ENCODE peak calls at places on chromosomes 16 and 17, in eight cellular contexts. One of them, this sample, is unnamed.

GRCh38 chr16:84507011-84507982 is 2.8 kb upstream of the MEAK7 start:
- DNase-seq in activated T-helper 1 cell treated with anti-CD3 and anti-CD28 coated beads, Interleukin-12 subunit alpha, Interleukin-12 subunit beta, Interleukin-2, Interleukin-4 antibody, amounts not matched to agents 30 ng/mL and 10 ng/mL and 1 ng/mL, durations not matched to agents 14 hours and 24 hours and 36 hours: no peak
- DNase-seq in NB4: no peak
- DNase-seq in heart left ventricle: peak
- DNase-seq in fibroblast of lung: no peak
- DNase-seq in AG08396: no peak
- DNase-seq in H4: no peak
- DNase-seq in activated CD8-positive, alpha-beta memory T cell treated with anti-CD3 and anti-CD28 coated beads for 48 hours: no peak
- DNase-seq in this sample: peak

GRCh38 chr16:81136331-81137011 is 40.3 kb upstream of the GCSH start:
- DNase-seq in activated T-helper 1 cell treated with anti-CD3 and anti-CD28 coated beads, Interleukin-12 subunit alpha, Interleukin-12 subunit beta, Interleukin-2, Interleukin-4 antibody, amounts not matched to agents 30 ng/mL and 10 ng/mL and 1 ng/mL, durations not matched to agents 14 hours and 24 hours and 36 hours: no peak
- DNase-seq in heart left ventricle: no peak
- DNase-seq in AG08396: no peak
- DNase-seq in H4: no peak
- DNase-seq in activated CD8-positive, alpha-beta memory T cell treated with anti-CD3 and anti-CD28 coated beads for 48 hours: no peak
- DNase-seq in fibroblast of lung: no peak
- DNase-seq in NB4: no peak
- DNase-seq in this sample: no peak

GRCh38 chr17:72693147-72693878 is 399.2 kb downstream of the SLC39A11 start:
- DNase-seq in fibroblast of lung: no peak
- DNase-seq in activated CD8-positive, alpha-beta memory T cell treated with anti-CD3 and anti-CD28 coated beads for 48 hours: no peak
- DNase-seq in heart left ventricle: no peak
- DNase-seq in activated T-helper 1 cell treated with anti-CD3 and anti-CD28 coated beads, Interleukin-12 subunit alpha, Interleukin-12 subunit beta, Interleukin-2, Interleukin-4 antibody, amounts not matched to agents 30 ng/mL and 10 ng/mL and 1 ng/mL, durations not matched to agents 14 hours and 24 hours and 36 hours: no peak
- DNase-seq in AG08396: no peak
- DNase-seq in NB4: no peak
- DNase-seq in H4: no peak
- DNase-seq in this sample: no peak

GRCh38 chr17:48011405-48012150 is 26.0 kb downstream of the COPZ2 start:
- DNase-seq in heart left ventricle: peak
- DNase-seq in activated T-helper 1 cell treated with anti-CD3 and anti-CD28 coated beads, Interleukin-12 subunit alpha, Interleukin-12 subunit beta, Interleukin-2, Interleukin-4 antibody, amounts not matched to agents 30 ng/mL and 10 ng/mL and 1 ng/mL, durations not matched to agents 14 hours and 24 hours and 36 hours: peak
- DNase-seq in activated CD8-positive, alpha-beta memory T cell treated with anti-CD3 and anti-CD28 coated beads for 48 hours: no peak
- DNase-seq in NB4: peak
- DNase-seq in AG08396: peak
- DNase-seq in fibroblast of lung: peak
- DNase-seq in H4: peak
- DNase-seq in this sample: no peak

GRCh38 chr17:55693244-55694216 is 29.1 kb downstream of the TMEM100 start:
- DNase-seq in H4: peak
- DNase-seq in activated CD8-positive, alpha-beta memory T cell treated with anti-CD3 and anti-CD28 coated beads for 48 hours: no peak
- DNase-seq in activated T-helper 1 cell treated with anti-CD3 and anti-CD28 coated beads, Interleukin-12 subunit alpha, Interleukin-12 subunit beta, Interleukin-2, Interleukin-4 antibody, amounts not matched to agents 30 ng/mL and 10 ng/mL and 1 ng/mL, durations not matched to agents 14 hours and 24 hours and 36 hours: no peak
- DNase-seq in fibroblast of lung: no peak
- DNase-seq in AG08396: peak
- DNase-seq in NB4: no peak
- DNase-seq in heart left ventricle: peak
- DNase-seq in this sample: no peak

GRCh38 chr17:28745052-28745776 is 1.4 kb downstream of the TRAF4 start:
- DNase-seq in activated T-helper 1 cell treated with anti-CD3 and anti-CD28 coated beads, Interleukin-12 subunit alpha, Interleukin-12 subunit beta, Interleukin-2, Interleukin-4 antibody, amounts not matched to agents 30 ng/mL and 10 ng/mL and 1 ng/mL, durations not matched to agents 14 hours and 24 hours and 36 hours: peak
- DNase-seq in H4: no peak
- DNase-seq in activated CD8-positive, alpha-beta memory T cell treated with anti-CD3 and anti-CD28 coated beads for 48 hours: no peak
- DNase-seq in NB4: peak
- DNase-seq in heart left ventricle: peak
- DNase-seq in fibroblast of lung: peak
- DNase-seq in AG08396: peak
- DNase-seq in this sample: no peak

GRCh38 chr16:62760398-62760797 is 724.2 kb upstream of the CDH8 start:
- DNase-seq in activated CD8-positive, alpha-beta memory T cell treated with anti-CD3 and anti-CD28 coated beads for 48 hours: no peak
- DNase-seq in H4: no peak
- DNase-seq in heart left ventricle: no peak
- DNase-seq in NB4: no peak
- DNase-seq in activated T-helper 1 cell treated with anti-CD3 and anti-CD28 coated beads, Interleukin-12 subunit alpha, Interleukin-12 subunit beta, Interleukin-2, Interleukin-4 antibody, amounts not matched to agents 30 ng/mL and 10 ng/mL and 1 ng/mL, durations not matched to agents 14 hours and 24 hours and 36 hours: no peak
- DNase-seq in fibroblast of lung: no peak
- DNase-seq in AG08396: no peak
- DNase-seq in this sample: no peak

GRCh38 chr16:22946433-22946832 is 132.5 kb downstream of the HS3ST2 start:
- DNase-seq in H4: no peak
- DNase-seq in AG08396: no peak
- DNase-seq in heart left ventricle: no peak
- DNase-seq in NB4: no peak
- DNase-seq in activated CD8-positive, alpha-beta memory T cell treated with anti-CD3 and anti-CD28 coated beads for 48 hours: no peak
- DNase-seq in fibroblast of lung: no peak
- DNase-seq in activated T-helper 1 cell treated with anti-CD3 and anti-CD28 coated beads, Interleukin-12 subunit alpha, Interleukin-12 subunit beta, Interleukin-2, Interleukin-4 antibody, amounts not matched to agents 30 ng/mL and 10 ng/mL and 1 ng/mL, durations not matched to agents 14 hours and 24 hours and 36 hours: no peak
- DNase-seq in this sample: no peak

GRCh38 chr16:47276522-47276921 is 132.8 kb upstream of the NETO2 start:
- DNase-seq in NB4: no peak
- DNase-seq in H4: no peak
- DNase-seq in fibroblast of lung: no peak
- DNase-seq in activated T-helper 1 cell treated with anti-CD3 and anti-CD28 coated beads, Interleukin-12 subunit alpha, Interleukin-12 subunit beta, Interleukin-2, Interleukin-4 antibody, amounts not matched to agents 30 ng/mL and 10 ng/mL and 1 ng/mL, durations not matched to agents 14 hours and 24 hours and 36 hours: no peak
- DNase-seq in activated CD8-positive, alpha-beta memory T cell treated with anti-CD3 and anti-CD28 coated beads for 48 hours: no peak
- DNase-seq in AG08396: no peak
- DNase-seq in heart left ventricle: no peak
- DNase-seq in this sample: no peak

GRCh38 chr16:3020604-3021448 is 658 bp downstream of the TNFRSF12A start:
- DNase-seq in H4: peak
- DNase-seq in AG08396: peak
- DNase-seq in heart left ventricle: peak
- DNase-seq in fibroblast of lung: peak
- DNase-seq in activated CD8-positive, alpha-beta memory T cell treated with anti-CD3 and anti-CD28 coated beads for 48 hours: peak
- DNase-seq in NB4: peak
- DNase-seq in activated T-helper 1 cell treated with anti-CD3 and anti-CD28 coated beads, Interleukin-12 subunit alpha, Interleukin-12 subunit beta, Interleukin-2, Interleukin-4 antibody, amounts not matched to agents 30 ng/mL and 10 ng/mL and 1 ng/mL, durations not matched to agents 14 hours and 24 hours and 36 hours: peak
- DNase-seq in this sample: peak

GRCh38 chr17:63082952-63083351 is 116.9 kb downstream of the TANC2 start:
- DNase-seq in activated T-helper 1 cell treated with anti-CD3 and anti-CD28 coated beads, Interleukin-12 subunit alpha, Interleukin-12 subunit beta, Interleukin-2, Interleukin-4 antibody, amounts not matched to agents 30 ng/mL and 10 ng/mL and 1 ng/mL, durations not matched to agents 14 hours and 24 hours and 36 hours: no peak
- DNase-seq in NB4: peak
- DNase-seq in activated CD8-positive, alpha-beta memory T cell treated with anti-CD3 and anti-CD28 coated beads for 48 hours: no peak
- DNase-seq in fibroblast of lung: peak
- DNase-seq in heart left ventricle: no peak
- DNase-seq in AG08396: no peak
- DNase-seq in H4: peak
- DNase-seq in this sample: no peak

GRCh38 chr16:31487076-31487719 is 4.3 kb downstream of the SLC5A2 start:
- DNase-seq in AG08396: no peak
- DNase-seq in heart left ventricle: no peak
- DNase-seq in activated T-helper 1 cell treated with anti-CD3 and anti-CD28 coated beads, Interleukin-12 subunit alpha, Interleukin-12 subunit beta, Interleukin-2, Interleukin-4 antibody, amounts not matched to agents 30 ng/mL and 10 ng/mL and 1 ng/mL, durations not matched to agents 14 hours and 24 hours and 36 hours: no peak
- DNase-seq in NB4: no peak
- DNase-seq in activated CD8-positive, alpha-beta memory T cell treated with anti-CD3 and anti-CD28 coated beads for 48 hours: no peak
- DNase-seq in H4: no peak
- DNase-seq in fibroblast of lung: no peak
- DNase-seq in this sample: no peak

GRCh38 chr17:4313482-4314114 is 49.8 kb upstream of the ANKFY1 start:
- DNase-seq in H4: no peak
- DNase-seq in activated CD8-positive, alpha-beta memory T cell treated with anti-CD3 and anti-CD28 coated beads for 48 hours: no peak
- DNase-seq in NB4: no peak
- DNase-seq in fibroblast of lung: no peak
- DNase-seq in activated T-helper 1 cell treated with anti-CD3 and anti-CD28 coated beads, Interleukin-12 subunit alpha, Interleukin-12 subunit beta, Interleukin-2, Interleukin-4 antibody, amounts not matched to agents 30 ng/mL and 10 ng/mL and 1 ng/mL, durations not matched to agents 14 hours and 24 hours and 36 hours: no peak
- DNase-seq in heart left ventricle: no peak
- DNase-seq in AG08396: no peak
- DNase-seq in this sample: no peak

GRCh38 chr17:82678265-82678891 is 20.1 kb downstream of the RAB40B start:
- DNase-seq in heart left ventricle: no peak
- DNase-seq in H4: no peak
- DNase-seq in activated CD8-positive, alpha-beta memory T cell treated with anti-CD3 and anti-CD28 coated beads for 48 hours: no peak
- DNase-seq in NB4: no peak
- DNase-seq in activated T-helper 1 cell treated with anti-CD3 and anti-CD28 coated beads, Interleukin-12 subunit alpha, Interleukin-12 subunit beta, Interleukin-2, Interleukin-4 antibody, amounts not matched to agents 30 ng/mL and 10 ng/mL and 1 ng/mL, durations not matched to agents 14 hours and 24 hours and 36 hours: no peak
- DNase-seq in AG08396: no peak
- DNase-seq in fibroblast of lung: no peak
- DNase-seq in this sample: no peak

GRCh38 chr17:58120195-58120822 is 27.9 kb upstream of the OR4D1 start:
- DNase-seq in NB4: peak
- DNase-seq in activated CD8-positive, alpha-beta memory T cell treated with anti-CD3 and anti-CD28 coated beads for 48 hours: no peak
- DNase-seq in fibroblast of lung: peak
- DNase-seq in activated T-helper 1 cell treated with anti-CD3 and anti-CD28 coated beads, Interleukin-12 subunit alpha, Interleukin-12 subunit beta, Interleukin-2, Interleukin-4 antibody, amounts not matched to agents 30 ng/mL and 10 ng/mL and 1 ng/mL, durations not matched to agents 14 hours and 24 hours and 36 hours: peak
- DNase-seq in heart left ventricle: peak
- DNase-seq in H4: peak
- DNase-seq in AG08396: peak
- DNase-seq in this sample: no peak

GRCh38 chr16:52613508-52613907 is 66.6 kb upstream of the TOX3 start:
- DNase-seq in fibroblast of lung: no peak
- DNase-seq in NB4: peak
- DNase-seq in activated T-helper 1 cell treated with anti-CD3 and anti-CD28 coated beads, Interleukin-12 subunit alpha, Interleukin-12 subunit beta, Interleukin-2, Interleukin-4 antibody, amounts not matched to agents 30 ng/mL and 10 ng/mL and 1 ng/mL, durations not matched to agents 14 hours and 24 hours and 36 hours: no peak
- DNase-seq in heart left ventricle: no peak
- DNase-seq in H4: no peak
- DNase-seq in activated CD8-positive, alpha-beta memory T cell treated with anti-CD3 and anti-CD28 coated beads for 48 hours: no peak
- DNase-seq in AG08396: no peak
- DNase-seq in this sample: no peak

GRCh38 chr17:28549274-28550132 is 2.9 kb downstream of the UNC119 start:
- DNase-seq in H4: no peak
- DNase-seq in activated CD8-positive, alpha-beta memory T cell treated with anti-CD3 and anti-CD28 coated beads for 48 hours: no peak
- DNase-seq in activated T-helper 1 cell treated with anti-CD3 and anti-CD28 coated beads, Interleukin-12 subunit alpha, Interleukin-12 subunit beta, Interleukin-2, Interleukin-4 antibody, amounts not matched to agents 30 ng/mL and 10 ng/mL and 1 ng/mL, durations not matched to agents 14 hours and 24 hours and 36 hours: peak
- DNase-seq in fibroblast of lung: no peak
- DNase-seq in heart left ventricle: no peak
- DNase-seq in AG08396: no peak
- DNase-seq in NB4: peak
- DNase-seq in this sample: peak

GRCh38 chr16:8678068-8678927 is 3.9 kb downstream of the ABAT start:
- DNase-seq in H4: no peak
- DNase-seq in NB4: no peak
- DNase-seq in fibroblast of lung: peak
- DNase-seq in AG08396: peak
- DNase-seq in activated CD8-positive, alpha-beta memory T cell treated with anti-CD3 and anti-CD28 coated beads for 48 hours: no peak
- DNase-seq in activated T-helper 1 cell treated with anti-CD3 and anti-CD28 coated beads, Interleukin-12 subunit alpha, Interleukin-12 subunit beta, Interleukin-2, Interleukin-4 antibody, amounts not matched to agents 30 ng/mL and 10 ng/mL and 1 ng/mL, durations not matched to agents 14 hours and 24 hours and 36 hours: no peak
- DNase-seq in heart left ventricle: no peak
- DNase-seq in this sample: no peak

GRCh38 chr17:8056232-8056975 is 17.5 kb downstream of the ALOX15B start:
- DNase-seq in NB4: peak
- DNase-seq in activated T-helper 1 cell treated with anti-CD3 and anti-CD28 coated beads, Interleukin-12 subunit alpha, Interleukin-12 subunit beta, Interleukin-2, Interleukin-4 antibody, amounts not matched to agents 30 ng/mL and 10 ng/mL and 1 ng/mL, durations not matched to agents 14 hours and 24 hours and 36 hours: peak
- DNase-seq in activated CD8-positive, alpha-beta memory T cell treated with anti-CD3 and anti-CD28 coated beads for 48 hours: no peak
- DNase-seq in heart left ventricle: no peak
- DNase-seq in fibroblast of lung: peak
- DNase-seq in AG08396: peak
- DNase-seq in H4: peak
- DNase-seq in this sample: no peak

GRCh38 chr17:49209061-49209571 is 1.3 kb downstream of the GNGT2 start:
- DNase-seq in activated CD8-positive, alpha-beta memory T cell treated with anti-CD3 and anti-CD28 coated beads for 48 hours: no peak
- DNase-seq in NB4: no peak
- DNase-seq in H4: no peak
- DNase-seq in activated T-helper 1 cell treated with anti-CD3 and anti-CD28 coated beads, Interleukin-12 subunit alpha, Interleukin-12 subunit beta, Interleukin-2, Interleukin-4 antibody, amounts not matched to agents 30 ng/mL and 10 ng/mL and 1 ng/mL, durations not matched to agents 14 hours and 24 hours and 36 hours: no peak
- DNase-seq in heart left ventricle: no peak
- DNase-seq in AG08396: no peak
- DNase-seq in fibroblast of lung: no peak
- DNase-seq in this sample: no peak

GRCh38 chr16:546909-547770 is 13.1 kb upstream of the PRR35 start:
- DNase-seq in activated CD8-positive, alpha-beta memory T cell treated with anti-CD3 and anti-CD28 coated beads for 48 hours: no peak
- DNase-seq in fibroblast of lung: peak
- DNase-seq in activated T-helper 1 cell treated with anti-CD3 and anti-CD28 coated beads, Interleukin-12 subunit alpha, Interleukin-12 subunit beta, Interleukin-2, Interleukin-4 antibody, amounts not matched to agents 30 ng/mL and 10 ng/mL and 1 ng/mL, durations not matched to agents 14 hours and 24 hours and 36 hours: peak
- DNase-seq in NB4: peak
- DNase-seq in AG08396: no peak
- DNase-seq in H4: no peak
- DNase-seq in heart left ventricle: peak
- DNase-seq in this sample: peak

GRCh38 chr16:50942143-50942542 is 200.3 kb downstream of the CYLD start:
- DNase-seq in activated CD8-positive, alpha-beta memory T cell treated with anti-CD3 and anti-CD28 coated beads for 48 hours: no peak
- DNase-seq in NB4: no peak
- DNase-seq in fibroblast of lung: no peak
- DNase-seq in activated T-helper 1 cell treated with anti-CD3 and anti-CD28 coated beads, Interleukin-12 subunit alpha, Interleukin-12 subunit beta, Interleukin-2, Interleukin-4 antibody, amounts not matched to agents 30 ng/mL and 10 ng/mL and 1 ng/mL, durations not matched to agents 14 hours and 24 hours and 36 hours: no peak
- DNase-seq in H4: no peak
- DNase-seq in heart left ventricle: no peak
- DNase-seq in AG08396: no peak
- DNase-seq in this sample: no peak

GRCh38 chr17:57505841-57506240 is 239.3 kb downstream of the CCDC182 start:
- DNase-seq in activated CD8-positive, alpha-beta memory T cell treated with anti-CD3 and anti-CD28 coated beads for 48 hours: no peak
- DNase-seq in heart left ventricle: no peak
- DNase-seq in fibroblast of lung: no peak
- DNase-seq in activated T-helper 1 cell treated with anti-CD3 and anti-CD28 coated beads, Interleukin-12 subunit alpha, Interleukin-12 subunit beta, Interleukin-2, Interleukin-4 antibody, amounts not matched to agents 30 ng/mL and 10 ng/mL and 1 ng/mL, durations not matched to agents 14 hours and 24 hours and 36 hours: no peak
- DNase-seq in NB4: no peak
- DNase-seq in H4: no peak
- DNase-seq in AG08396: no peak
- DNase-seq in this sample: no peak

GRCh38 chr17:63544467-63545301 is 5.6 kb upstream of the DCAF7 start:
- DNase-seq in fibroblast of lung: no peak
- DNase-seq in activated CD8-positive, alpha-beta memory T cell treated with anti-CD3 and anti-CD28 coated beads for 48 hours: no peak
- DNase-seq in heart left ventricle: no peak
- DNase-seq in H4: no peak
- DNase-seq in activated T-helper 1 cell treated with anti-CD3 and anti-CD28 coated beads, Interleukin-12 subunit alpha, Interleukin-12 subunit beta, Interleukin-2, Interleukin-4 antibody, amounts not matched to agents 30 ng/mL and 10 ng/mL and 1 ng/mL, durations not matched to agents 14 hours and 24 hours and 36 hours: no peak
- DNase-seq in AG08396: no peak
- DNase-seq in NB4: no peak
- DNase-seq in this sample: no peak

GRCh38 chr16:67199011-67199807 is at the start of gene ELMO3:
- DNase-seq in AG08396: no peak
- DNase-seq in activated CD8-positive, alpha-beta memory T cell treated with anti-CD3 and anti-CD28 coated beads for 48 hours: no peak
- DNase-seq in H4: no peak
- DNase-seq in fibroblast of lung: no peak
- DNase-seq in NB4: no peak
- DNase-seq in heart left ventricle: no peak
- DNase-seq in activated T-helper 1 cell treated with anti-CD3 and anti-CD28 coated beads, Interleukin-12 subunit alpha, Interleukin-12 subunit beta, Interleukin-2, Interleukin-4 antibody, amounts not matched to agents 30 ng/mL and 10 ng/mL and 1 ng/mL, durations not matched to agents 14 hours and 24 hours and 36 hours: no peak
- DNase-seq in this sample: peak

GRCh38 chr16:86222965-86223551 is 287.3 kb upstream of the FOXF1 start:
- DNase-seq in activated T-helper 1 cell treated with anti-CD3 and anti-CD28 coated beads, Interleukin-12 subunit alpha, Interleukin-12 subunit beta, Interleukin-2, Interleukin-4 antibody, amounts not matched to agents 30 ng/mL and 10 ng/mL and 1 ng/mL, durations not matched to agents 14 hours and 24 hours and 36 hours: no peak
- DNase-seq in AG08396: peak
- DNase-seq in heart left ventricle: no peak
- DNase-seq in fibroblast of lung: peak
- DNase-seq in H4: peak
- DNase-seq in NB4: no peak
- DNase-seq in activated CD8-positive, alpha-beta memory T cell treated with anti-CD3 and anti-CD28 coated beads for 48 hours: no peak
- DNase-seq in this sample: no peak